ENCODE peak calls at places on chromosomes 1 and 21, in four cellular contexts. One of them, this sample, is unnamed.

GRCh38 chr1:42379794-42380616 is 587 bp upstream of the RIMKLA start:
- DNase-seq in astrocyte of the cerebellum: peak
- DNase-seq in ascending aorta: no peak
- DNase-seq in IMR-90: peak
- DNase-seq in this sample: no peak

GRCh38 chr1:178933709-178934573 is 63.1 kb upstream of the ANGPTL1 start:
- DNase-seq in ascending aorta: no peak
- DNase-seq in astrocyte of the cerebellum: no peak
- DNase-seq in IMR-90: no peak
- DNase-seq in this sample: no peak

GRCh38 chr1:92965003-92965402 is 3.7 kb upstream of the DIPK1A start:
- DNase-seq in IMR-90: no peak
- DNase-seq in ascending aorta: no peak
- DNase-seq in astrocyte of the cerebellum: no peak
- DNase-seq in this sample: no peak

GRCh38 chr1:179447489-179447888 is 81.7 kb downstream of the AXDND1 start:
- DNase-seq in astrocyte of the cerebellum: no peak
- DNase-seq in ascending aorta: no peak
- DNase-seq in IMR-90: peak
- DNase-seq in this sample: no peak

GRCh38 chr1:200039849-200040479 is 12.5 kb downstream of the NR5A2 start:
- DNase-seq in astrocyte of the cerebellum: no peak
- DNase-seq in IMR-90: no peak
- DNase-seq in ascending aorta: no peak
- DNase-seq in this sample: no peak

GRCh38 chr1:56320873-56321272 is 258.5 kb downstream of the PLPP3 start:
- DNase-seq in astrocyte of the cerebellum: no peak
- DNase-seq in ascending aorta: no peak
- DNase-seq in IMR-90: no peak
- DNase-seq in this sample: no peak

GRCh38 chr1:40650075-40650474 is 15.4 kb downstream of the RIMS3 start:
- DNase-seq in IMR-90: no peak
- DNase-seq in astrocyte of the cerebellum: no peak
- DNase-seq in ascending aorta: no peak
- DNase-seq in this sample: no peak

GRCh38 chr1:65066379-65066765 is 81.6 kb upstream of the AK4 start:
- DNase-seq in IMR-90: no peak
- DNase-seq in ascending aorta: no peak
- DNase-seq in astrocyte of the cerebellum: no peak
- DNase-seq in this sample: no peak

GRCh38 chr1:214452152-214452806 is 99.1 kb downstream of the PTPN14 start:
- DNase-seq in astrocyte of the cerebellum: no peak
- DNase-seq in ascending aorta: no peak
- DNase-seq in IMR-90: no peak
- DNase-seq in this sample: no peak

GRCh38 chr1:149888160-149888998 is 11.0 kb upstream of the BOLA1 start:
- DNase-seq in IMR-90: peak
- DNase-seq in ascending aorta: peak
- DNase-seq in astrocyte of the cerebellum: peak
- DNase-seq in this sample: peak

GRCh38 chr1:9705337-9706098 is 54.0 kb downstream of the PIK3CD start:
- DNase-seq in IMR-90: peak
- DNase-seq in ascending aorta: no peak
- DNase-seq in astrocyte of the cerebellum: peak
- DNase-seq in this sample: no peak

GRCh38 chr1:153742411-153743142 is 14.7 kb downstream of the INTS3 start:
- DNase-seq in astrocyte of the cerebellum: no peak
- DNase-seq in ascending aorta: no peak
- DNase-seq in IMR-90: peak
- DNase-seq in this sample: no peak

GRCh38 chr1:151255381-151255780 is 847 bp downstream of the PSMD4 start:
- DNase-seq in ascending aorta: no peak
- DNase-seq in astrocyte of the cerebellum: no peak
- DNase-seq in IMR-90: peak
- DNase-seq in this sample: no peak

GRCh38 chr1:221829327-221830011 is 87.6 kb upstream of the DUSP10 start:
- DNase-seq in astrocyte of the cerebellum: peak
- DNase-seq in ascending aorta: no peak
- DNase-seq in IMR-90: peak
- DNase-seq in this sample: no peak

GRCh38 chr21:29289317-29289716 is 9.4 kb upstream of the BACH1 start:
- DNase-seq in IMR-90: no peak
- DNase-seq in ascending aorta: no peak
- DNase-seq in astrocyte of the cerebellum: no peak
- DNase-seq in this sample: no peak

GRCh38 chr1:87744056-87744455 is 415.4 kb downstream of the LMO4 start:
- DNase-seq in ascending aorta: no peak
- DNase-seq in astrocyte of the cerebellum: no peak
- DNase-seq in IMR-90: no peak
- DNase-seq in this sample: no peak

GRCh38 chr1:21436488-21437340 is 3.2 kb upstream of the NBPF3 start:
- DNase-seq in ascending aorta: no peak
- DNase-seq in astrocyte of the cerebellum: no peak
- DNase-seq in IMR-90: no peak
- DNase-seq in this sample: no peak

GRCh38 chr21:31347435-31348032 is 3.5 kb upstream of the TIAM1 start:
- DNase-seq in astrocyte of the cerebellum: no peak
- DNase-seq in IMR-90: peak
- DNase-seq in ascending aorta: no peak
- DNase-seq in this sample: peak

GRCh38 chr21:33266784-33267135 is 593 bp downstream of the IL10RB start:
- DNase-seq in IMR-90: no peak
- DNase-seq in astrocyte of the cerebellum: no peak
- DNase-seq in ascending aorta: no peak
- DNase-seq in this sample: no peak

GRCh38 chr1:184555665-184556641 is 169.1 kb downstream of the C1orf21 start:
- DNase-seq in IMR-90: no peak
- DNase-seq in astrocyte of the cerebellum: no peak
- DNase-seq in ascending aorta: no peak
- DNase-seq in this sample: no peak

GRCh38 chr1:193318347-193318746 is 131.9 kb upstream of the B3GALT2 start:
- DNase-seq in ascending aorta: no peak
- DNase-seq in astrocyte of the cerebellum: no peak
- DNase-seq in IMR-90: peak
- DNase-seq in this sample: no peak

GRCh38 chr1:65198095-65198494 is 50.1 kb downstream of the AK4 start:
- DNase-seq in IMR-90: no peak
- DNase-seq in astrocyte of the cerebellum: no peak
- DNase-seq in ascending aorta: no peak
- DNase-seq in this sample: no peak

GRCh38 chr1:18707696-18708257 is 77.1 kb downstream of the PAX7 start:
- DNase-seq in ascending aorta: no peak
- DNase-seq in IMR-90: no peak
- DNase-seq in astrocyte of the cerebellum: no peak
- DNase-seq in this sample: no peak

GRCh38 chr1:19835573-19835972 is 20.5 kb upstream of the RNF186 start:
- DNase-seq in ascending aorta: no peak
- DNase-seq in IMR-90: no peak
- DNase-seq in astrocyte of the cerebellum: no peak
- DNase-seq in this sample: no peak

GRCh38 chr1:21539933-21540332 is 30.7 kb downstream of the ALPL start:
- DNase-seq in ascending aorta: no peak
- DNase-seq in IMR-90: no peak
- DNase-seq in astrocyte of the cerebellum: no peak
- DNase-seq in this sample: peak

GRCh38 chr1:17181785-17182464 is 23.0 kb upstream of the PADI1 start:
- DNase-seq in astrocyte of the cerebellum: no peak
- DNase-seq in IMR-90: no peak
- DNase-seq in ascending aorta: no peak
- DNase-seq in this sample: no peak

GRCh38 chr1:21277178-21277577 is 13.1 kb downstream of the ECE1 start:
- DNase-seq in astrocyte of the cerebellum: no peak
- DNase-seq in IMR-90: no peak
- DNase-seq in ascending aorta: no peak
- DNase-seq in this sample: no peak

GRCh38 chr1:20597650-20598049 is 8.8 kb downstream of the CDA start:
- DNase-seq in IMR-90: no peak
- DNase-seq in astrocyte of the cerebellum: no peak
- DNase-seq in ascending aorta: no peak
- DNase-seq in this sample: no peak

DNA sequence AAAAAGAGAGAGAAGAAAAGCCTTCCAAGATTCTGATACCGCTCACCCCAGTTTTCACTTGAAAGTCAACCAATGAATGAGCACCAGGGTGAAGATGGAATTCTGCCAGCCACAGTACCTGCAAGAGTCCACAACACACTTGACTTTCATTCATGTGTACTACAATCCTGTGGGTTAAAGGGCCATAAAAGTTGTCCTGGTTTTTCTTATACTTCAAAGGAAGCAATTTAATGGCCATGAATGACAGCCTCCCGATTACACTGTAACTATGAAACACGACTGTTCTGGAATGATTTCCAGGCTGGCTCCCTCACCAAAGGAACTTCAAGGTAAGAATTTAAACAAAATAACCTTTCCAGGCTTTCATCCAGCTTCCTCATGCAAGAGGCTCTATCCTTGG is 502.8 kb downstream of the SMYD3 start:
- DNase-seq in astrocyte of the cerebellum: no peak
- DNase-seq in IMR-90: no peak
- DNase-seq in ascending aorta: no peak
- DNase-seq in this sample: no peak
- TF ChIP-seq CTCF in astrocyte of the cerebellum: no peak
- TF ChIP-seq CTCF in IMR-90: no peak
- TF ChIP-seq CTCF in ascending aorta: no peak
- TF ChIP-seq CTCF in this sample: no peak

GRCh38 chr21:42973991-42974831 is at the start of gene PKNOX1:
- DNase-seq in ascending aorta: peak
- DNase-seq in IMR-90: peak
- DNase-seq in astrocyte of the cerebellum: peak
- DNase-seq in this sample: peak

GRCh38 chr21:42971897-42972275 is 2.5 kb upstream of the PKNOX1 start:
- DNase-seq in astrocyte of the cerebellum: no peak
- DNase-seq in IMR-90: no peak
- DNase-seq in ascending aorta: no peak
- DNase-seq in this sample: no peak

GRCh38 chr21:42969193-42969600 is 5.2 kb upstream of the PKNOX1 start:
- DNase-seq in ascending aorta: no peak
- DNase-seq in IMR-90: no peak
- DNase-seq in astrocyte of the cerebellum: no peak
- DNase-seq in this sample: no peak

GRCh38 chr21:42973309-42973990 is 912 bp upstream of the PKNOX1 start:
- DNase-seq in astrocyte of the cerebellum: no peak
- DNase-seq in ascending aorta: no peak
- DNase-seq in IMR-90: no peak
- DNase-seq in this sample: no peak

DNA sequence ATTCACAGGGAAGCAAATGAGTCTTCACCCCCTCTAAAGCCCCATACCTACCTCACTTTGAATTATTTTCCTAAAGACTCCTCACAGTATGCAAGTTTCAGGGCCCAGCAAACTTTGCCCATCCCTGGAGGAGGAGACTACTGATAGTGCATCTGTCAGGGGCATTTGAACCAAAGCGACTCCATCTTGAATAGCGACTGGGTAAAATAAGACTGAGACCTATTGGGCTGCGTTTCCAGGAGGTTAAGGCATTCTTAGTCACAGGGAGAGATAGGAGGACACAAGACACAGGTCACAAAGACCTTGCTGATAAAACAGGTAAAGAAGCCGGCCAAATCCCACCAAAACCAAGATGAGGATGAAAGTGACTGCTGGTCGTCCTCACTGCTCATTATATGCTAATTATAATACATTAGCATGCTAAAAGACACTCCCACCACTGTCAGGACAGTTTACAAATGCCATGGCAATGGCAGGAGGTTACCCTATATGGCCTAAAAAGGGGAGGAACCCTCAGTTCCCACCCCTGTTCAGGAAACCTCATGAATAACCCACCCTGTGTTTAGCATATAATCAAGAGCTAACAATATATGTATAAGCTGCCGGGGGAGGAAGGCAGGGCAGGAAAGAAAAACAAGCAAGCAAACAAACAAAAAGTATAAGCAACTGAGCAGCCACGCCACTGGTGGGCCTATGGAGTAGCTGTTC is 3.3 kb upstream of the PKNOX1 start:
- DNase-seq in IMR-90: no peak
- DNase-seq in ascending aorta: no peak
- DNase-seq in astrocyte of the cerebellum: no peak
- DNase-seq in this sample: no peak
- TF ChIP-seq CTCF in IMR-90: no peak
- TF ChIP-seq CTCF in ascending aorta: no peak
- TF ChIP-seq CTCF in astrocyte of the cerebellum: no peak
- TF ChIP-seq CTCF in this sample: no peak

GRCh38 chr1:164912290-164912689 is 353.3 kb downstream of the PBX1 start:
- DNase-seq in astrocyte of the cerebellum: no peak
- DNase-seq in IMR-90: no peak
- DNase-seq in ascending aorta: no peak
- DNase-seq in this sample: no peak

GRCh38 chr1:164914208-164914607 is 355.2 kb downstream of the PBX1 start:
- DNase-seq in IMR-90: peak
- DNase-seq in astrocyte of the cerebellum: peak
- DNase-seq in ascending aorta: no peak
- DNase-seq in this sample: no peak
- TF ChIP-seq CTCF in IMR-90: peak
- TF ChIP-seq CTCF in astrocyte of the cerebellum: peak
- TF ChIP-seq CTCF in ascending aorta: no peak
- TF ChIP-seq CTCF in this sample: no peak

DNA sequence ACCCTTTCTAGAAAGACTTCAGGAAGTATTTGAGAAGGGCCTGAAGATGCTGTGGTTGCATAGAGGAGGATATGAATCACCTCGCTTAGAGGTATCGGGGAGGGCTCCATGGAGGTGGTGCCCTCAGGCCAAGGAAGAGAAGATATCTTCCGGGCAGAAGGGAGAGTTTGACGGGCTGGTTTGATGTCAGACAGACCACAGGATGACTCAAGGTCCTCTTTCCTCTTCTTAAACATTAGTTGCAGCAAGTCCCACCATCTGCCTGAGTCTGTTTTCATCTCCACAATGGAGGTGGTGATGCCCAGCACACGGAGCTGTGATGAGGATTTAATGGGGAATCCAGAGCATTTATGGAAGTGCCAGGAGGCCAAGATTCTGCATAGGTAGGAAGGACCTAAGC is 25.1 kb upstream of the RUNX3 start:
- DNase-seq in IMR-90: peak
- DNase-seq in ascending aorta: no peak
- DNase-seq in astrocyte of the cerebellum: no peak
- DNase-seq in this sample: no peak
- TF ChIP-seq CTCF in IMR-90: no peak
- TF ChIP-seq CTCF in ascending aorta: no peak
- TF ChIP-seq CTCF in astrocyte of the cerebellum: no peak
- TF ChIP-seq CTCF in this sample: no peak

GRCh38 chr1:5597991-5598823 is 394.0 kb downstream of the NPHP4 start:
- DNase-seq in astrocyte of the cerebellum: no peak
- DNase-seq in IMR-90: no peak
- DNase-seq in ascending aorta: no peak
- DNase-seq in this sample: no peak
- TF ChIP-seq CTCF in astrocyte of the cerebellum: no peak
- TF ChIP-seq CTCF in IMR-90: no peak
- TF ChIP-seq CTCF in ascending aorta: no peak
- TF ChIP-seq CTCF in this sample: peak

DNA sequence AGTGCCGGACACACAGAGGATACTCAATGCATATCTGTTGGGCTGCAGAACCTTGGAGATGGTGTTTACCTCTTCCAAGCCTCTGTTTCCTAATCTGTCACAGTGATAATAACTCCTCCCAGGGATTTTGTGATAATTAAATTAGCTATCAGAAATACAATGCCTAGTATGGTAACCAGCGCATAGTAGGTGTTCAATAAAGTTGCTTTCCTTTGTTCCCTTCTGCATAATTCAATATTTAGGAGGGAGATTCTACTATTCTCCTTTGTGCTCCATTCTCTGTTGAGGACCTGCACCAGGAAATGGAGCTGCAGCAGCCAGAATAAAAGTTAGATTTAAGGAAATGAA is 3.3 kb upstream of the CSF3R start:
- DNase-seq in ascending aorta: no peak
- DNase-seq in astrocyte of the cerebellum: no peak
- DNase-seq in IMR-90: no peak
- DNase-seq in this sample: no peak
- TF ChIP-seq CTCF in ascending aorta: no peak
- TF ChIP-seq CTCF in astrocyte of the cerebellum: no peak
- TF ChIP-seq CTCF in IMR-90: no peak
- TF ChIP-seq CTCF in this sample: no peak

This sample was measured in neural crest cell.